ENCODE peak calls at places on chromosome 5, in ten cellular contexts. B is heart left ventricle; E is mammary epithelial cell; Y is CD4-positive, alpha-beta T cell; K is neural progenitor cell; Q is upper lobe of right lung; H is hepatocyte; M is BE2C; N is colonic mucosa; D is PC-3. I is an unnamed sample.

GRCh38 chr5:111384220-111384619 is 128.1 kb downstream of the STARD4 start:
- DNase-seq in E (peak; percentile 41), Y (no peak), B (no peak), Q (no peak), D (peak; percentile 21), H (no peak), K (no peak), N (no peak), M (no peak), I (no peak)

GRCh38 chr5:144144956-144145751 is 25.3 kb downstream of the YIPF5 start:
- DNase-seq in Q (no peak), M (no peak), E (peak; percentile 68), Y (no peak), D (no peak), B (no peak), N (no peak), K (no peak), H (no peak), I (no peak)

GRCh38 chr5:77066823-77067442 is 20.2 kb downstream of the ZBED3 start:
- DNase-seq in K (no peak), H (no peak), B (no peak), N (no peak), Y (no peak), E (peak; percentile 74), Q (no peak), D (peak; percentile 39), M (no peak), I (no peak)

GRCh38 chr5:28862137-28862859 is 1823.9 kb upstream of the CDH9 start:
- DNase-seq in Q (no peak), K (peak; percentile 11), N (no peak), B (no peak), D (no peak), H (no peak), Y (no peak), M (no peak), E (no peak), I (no peak)

GRCh38 chr5:73338201-73339126 is 110.1 kb downstream of the FOXD1 start:
- DNase-seq in D (peak; percentile 49), E (no peak), H (no peak), B (no peak), M (no peak), K (no peak), N (no peak), Y (no peak), Q (no peak), I (no peak)

GRCh38 chr5:136269978-136270377 is 77.0 kb upstream of the SMIM32 start:
- DNase-seq in E (no peak), N (no peak), Y (no peak), M (no peak), D (no peak), K (no peak), Q (no peak), H (no peak), B (no peak), I (no peak)

GRCh38 chr5:28576022-28576421 is 1537.6 kb upstream of the CDH9 start:
- DNase-seq in E (peak; percentile 17), Q (no peak), K (peak; percentile 5), M (no peak), D (peak; percentile 54), Y (no peak), B (no peak), N (no peak), H (peak; percentile 10), I (no peak)

GRCh38 chr5:170746952-170747340 is 36.6 kb upstream of the GABRP start:
- DNase-seq in Y (no peak), N (no peak), D (no peak), M (no peak), K (no peak), Q (no peak), B (no peak), H (no peak), E (no peak), I (no peak)

GRCh38 chr5:90548069-90548593 is 10.5 kb upstream of the ADGRV1 start:
- DNase-seq in E (no peak), B (no peak), H (peak; percentile 70), M (peak; percentile 16), N (peak; percentile 79), D (peak; percentile 98), K (no peak), Y (no peak), Q (peak; percentile 81), I (no peak)

GRCh38 chr5:40679998-40680681 is 425 bp downstream of the PTGER4 start:
- DNase-seq in K (peak; percentile 29), H (no peak), B (no peak), E (no peak), N (peak; percentile 53), Q (peak; percentile 71), Y (no peak), M (no peak), D (peak; percentile 41), I (no peak)

GRCh38 chr5:17014686-17015085 is 78.6 kb upstream of the MYO10 start:
- DNase-seq in M (no peak), K (no peak), Q (no peak), D (no peak), H (no peak), B (no peak), N (no peak), E (no peak), Y (no peak), I (no peak)

GRCh38 chr5:19058216-19058615 is 929.8 kb downstream of the CDH18 start:
- DNase-seq in H (no peak), Q (no peak), Y (no peak), E (peak; percentile 27), B (no peak), N (no peak), K (no peak), D (no peak), M (no peak), I (no peak)

GRCh38 chr5:147628054-147628895 is 118.4 kb upstream of the DPYSL3 start:
- DNase-seq in N (peak; percentile 75), M (peak; percentile 73), Y (peak; percentile 33), K (peak; percentile 84), B (peak; percentile 37), E (peak; percentile 56), H (peak; percentile 84), Q (no peak), D (peak; percentile 97), I (no peak)

GRCh38 chr5:156199045-156199444 is 127.9 kb upstream of the SGCD start:
- DNase-seq in K (no peak), H (no peak), E (no peak), D (no peak), M (no peak), B (no peak), Y (no peak), N (no peak), Q (no peak), I (no peak)

GRCh38 chr5:37283214-37283820 is 34.1 kb upstream of the CPLANE1 start:
- DNase-seq in K (no peak), M (no peak), Y (no peak), B (no peak), Q (no peak), D (no peak), E (no peak), N (no peak), H (no peak), I (no peak)
- H3K9me3 ChIP-seq in K (no peaks in the 10 kb centered on the region), M (no peaks in the 10 kb centered on the region), Y (peaks cover 5% of the 10 kb centered on the region), B (no peaks in the 10 kb centered on the region), Q (peaks cover 5% of the 10 kb centered on the region), D (peaks cover 4% of the 10 kb centered on the region), E (peaks cover 10% of the 10 kb centered on the region), N (no peaks in the 10 kb centered on the region), H (no peaks in the 10 kb centered on the region), I (no peaks in the 10 kb centered on the region)

DNA sequence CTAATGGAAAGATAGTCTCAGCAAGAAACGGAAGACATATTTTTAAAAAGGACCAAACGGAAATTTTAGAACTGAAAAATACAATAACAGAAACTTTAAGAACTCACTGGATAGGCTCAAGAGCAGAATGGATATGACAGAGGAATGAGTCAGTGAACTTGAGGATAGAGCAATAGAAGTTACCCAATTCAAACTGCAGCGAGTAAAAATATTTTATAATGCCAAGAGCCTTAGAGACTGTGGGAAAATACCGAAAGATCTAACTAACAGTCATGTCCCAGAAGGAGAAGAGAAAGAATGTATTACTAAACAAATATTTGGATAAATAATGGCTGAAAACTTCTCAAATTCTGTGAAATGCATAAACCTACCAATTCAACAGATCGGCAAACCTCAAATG is 40.8 kb downstream of the ADAMTS2 start:
- DNase-seq in B (no peak), K (no peak), M (no peak), D (no peak), N (no peak), Q (no peak), Y (no peak), E (no peak), H (no peak), I (no peak)
- H3K9me3 ChIP-seq in B (no peaks in the 10 kb centered on the region), K (no peaks in the 10 kb centered on the region), M (no peaks in the 10 kb centered on the region), D (peaks cover 6% of the 10 kb centered on the region), N (no peaks in the 10 kb centered on the region), Q (no peaks in the 10 kb centered on the region), Y (peaks cover 14% of the 10 kb centered on the region), E (peaks cover 32% of the 10 kb centered on the region), H (no peaks in the 10 kb centered on the region), I (no peaks in the 10 kb centered on the region)

GRCh38 chr5:1030801-1031271 is 22.2 kb downstream of the NKD2 start:
- DNase-seq in M (no peak), K (no peak), E (no peak), N (no peak), Q (no peak), Y (no peak), H (no peak), D (no peak), B (no peak), I (no peak)
- H3K9me3 ChIP-seq in M (no peaks in the 10 kb centered on the region), K (no peaks in the 10 kb centered on the region), E (peaks cover 2% of the 10 kb centered on the region), N (no peaks in the 10 kb centered on the region), Q (no peaks in the 10 kb centered on the region), Y (no peaks in the 10 kb centered on the region), H (no peaks in the 10 kb centered on the region), D (no peaks in the 10 kb centered on the region), B (no peaks in the 10 kb centered on the region), I (no peaks in the 10 kb centered on the region)

GRCh38 chr5:4058899-4059298 is 463.3 kb downstream of the IRX1 start:
- DNase-seq in B (no peak), Y (no peak), N (no peak), K (no peak), H (peak; percentile 61), Q (no peak), M (no peak), D (no peak), E (peak; percentile 63), I (no peak)

GRCh38 chr5:4053111-4053510 is 457.5 kb downstream of the IRX1 start:
- DNase-seq in M (no peak), K (no peak), N (no peak), Y (no peak), D (no peak), H (no peak), B (no peak), Q (no peak), E (no peak), I (no peak)

GRCh38 chr5:4048398-4048797 is 452.8 kb downstream of the IRX1 start:
- DNase-seq in B (no peak), M (no peak), K (no peak), Q (no peak), E (no peak), H (no peak), D (no peak), Y (no peak), N (no peak), I (no peak)

GRCh38 chr5:4050203-4050602 is 454.6 kb downstream of the IRX1 start:
- DNase-seq in E (no peak), Q (no peak), Y (no peak), D (no peak), N (no peak), H (no peak), M (no peak), K (no peak), B (no peak), I (no peak)

DNA sequence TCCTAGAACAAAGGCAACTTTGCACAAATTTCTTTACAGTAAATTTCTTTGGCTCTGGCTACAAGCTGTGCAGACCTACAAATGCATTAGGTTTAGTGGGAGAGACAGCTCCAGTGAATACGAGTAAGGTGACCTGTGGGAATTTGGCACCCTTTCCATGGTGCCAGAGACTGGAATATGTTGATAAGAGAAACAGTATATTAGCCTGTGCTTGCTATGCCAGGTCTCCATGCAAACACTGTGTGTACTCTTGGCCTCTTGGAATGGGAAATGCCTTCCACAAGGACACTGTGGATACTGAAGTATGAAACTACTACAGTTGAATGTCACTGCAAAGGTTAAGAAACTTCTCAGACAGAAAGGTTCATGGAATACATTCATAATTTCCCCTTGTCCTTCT is 458.5 kb downstream of the IRX1 start:
- DNase-seq in N (no peak), B (no peak), Q (no peak), M (no peak), D (no peak), K (no peak), E (no peak), Y (no peak), H (no peak), I (no peak)
- H3K9me3 ChIP-seq in N (no peaks in the 10 kb centered on the region), B (no peaks in the 10 kb centered on the region), Q (no peaks in the 10 kb centered on the region), M (no peaks in the 10 kb centered on the region), D (no peaks in the 10 kb centered on the region), K (no peaks in the 10 kb centered on the region), E (no peaks in the 10 kb centered on the region), Y (no peaks in the 10 kb centered on the region), H (no peaks in the 10 kb centered on the region), I (no peaks in the 10 kb centered on the region)

I was measured in T-helper 17 cell.